ENCODE peak calls at places on chromosomes 1 and 21, in ten cellular contexts. I is OCI-LY7; Z is GM23248; F is psoas muscle; W is mammary epithelial cell; O is endothelial cell of umbilical vein; U is cardiac muscle cell; C is lower lobe of right lung; S is brain microvascular endothelial cell; M is CD4-positive, alpha-beta T cell. G is an unnamed sample.

GRCh38 chr1:203172184-203173115 is 3.2 kb downstream of the MYBPH start:
- DNase-seq in O (peak), C (peak), U (peak), M (peak), I (peak), F (peak), W (peak), S (peak), Z (peak), G (no peak)

GRCh38 chr1:16721871-16722641 is 18.3 kb upstream of the RNU1-4 start:
- DNase-seq in I (no peak), W (no peak), S (no peak), Z (no peak), C (no peak), M (no peak), F (peak), O (peak), U (no peak), G (no peak)

GRCh38 chr1:39544327-39544726 is 32.3 kb downstream of the PABPC4 start:
- DNase-seq in F (no peak), S (no peak), U (no peak), I (no peak), W (no peak), C (no peak), Z (no peak), M (no peak), O (no peak), G (peak)

GRCh38 chr1:27111771-27112573 is 43.0 kb downstream of the SLC9A1 start:
- DNase-seq in U (peak), M (peak), I (peak), O (peak), S (peak), W (peak), F (peak), Z (peak), C (peak), G (peak)

GRCh38 chr1:200224315-200224714 is 185.5 kb downstream of the ZNF281 start:
- DNase-seq in I (no peak), O (no peak), U (no peak), C (no peak), M (no peak), Z (peak), S (no peak), W (peak), F (no peak), G (peak)

GRCh38 chr1:21149430-21149861 is 27.3 kb downstream of the EIF4G3 start:
- DNase-seq in I (no peak), Z (peak), S (peak), W (peak), C (no peak), O (peak), F (no peak), M (no peak), U (peak), G (peak)

GRCh38 chr21:31173881-31174555 is 135.7 kb upstream of the KRTAP19-8 start:
- DNase-seq in I (no peak), C (peak), W (no peak), S (no peak), Z (no peak), F (no peak), U (peak), M (no peak), O (peak), G (no peak)

GRCh38 chr1:94721240-94721639 is 98.9 kb upstream of the SLC44A3 start:
- DNase-seq in F (no peak), U (no peak), C (no peak), Z (no peak), S (no peak), M (no peak), O (no peak), W (no peak), I (no peak), G (no peak)

GRCh38 chr1:10057744-10058294 is 25.1 kb downstream of the UBE4B start:
- DNase-seq in M (no peak), I (no peak), S (no peak), F (no peak), W (no peak), U (no peak), O (no peak), C (no peak), Z (no peak), G (no peak)

GRCh38 chr1:81345110-81345509 is 455.6 kb upstream of the ADGRL2 start:
- DNase-seq in W (no peak), I (no peak), U (no peak), O (no peak), S (no peak), Z (no peak), F (no peak), M (no peak), C (no peak), G (no peak)

GRCh38 chr1:2279210-2279639 is 51.1 kb downstream of the SKI start:
- DNase-seq in U (peak), M (no peak), I (no peak), O (peak), C (peak), W (no peak), S (peak), Z (peak), F (peak), G (no peak)

GRCh38 chr1:229855999-229856650 is 210.9 kb upstream of the GALNT2 start:
- DNase-seq in W (no peak), O (no peak), F (no peak), M (no peak), S (no peak), I (peak), C (no peak), Z (peak), U (no peak), G (no peak)

GRCh38 chr1:10687142-10687715 is 109.2 kb downstream of the CASZ1 start:
- DNase-seq in O (no peak), U (no peak), I (no peak), W (no peak), M (no peak), C (no peak), S (no peak), F (no peak), Z (no peak), G (no peak)

GRCh38 chr1:40944326-40944725 is 35.2 kb upstream of the CTPS1 start:
- DNase-seq in F (no peak), S (peak), W (peak), I (no peak), U (peak), C (no peak), O (peak), Z (peak), M (no peak), G (peak)

GRCh38 chr1:114336360-114336759 is 174.6 kb downstream of the TRIM33 start:
- DNase-seq in I (no peak), M (no peak), F (no peak), U (no peak), Z (no peak), W (peak), S (no peak), C (no peak), O (no peak), G (peak)

GRCh38 chr21:45256912-45257672 is 30.6 kb downstream of the POFUT2 start:
- DNase-seq in C (no peak), I (no peak), M (no peak), U (peak), F (no peak), W (no peak), O (peak), Z (no peak), S (no peak), G (no peak)

GRCh38 chr1:171468120-171468790 is 17.1 kb upstream of the PRRC2C start:
- DNase-seq in S (peak), Z (peak), O (peak), I (no peak), W (peak), M (no peak), C (no peak), U (peak), F (no peak), G (peak)

GRCh38 chr1:93613895-93614294 is 67.7 kb downstream of the BCAR3 start:
- DNase-seq in S (peak), U (peak), C (no peak), W (no peak), M (no peak), F (no peak), I (no peak), Z (peak), O (no peak), G (no peak)

GRCh38 chr1:53982034-53982761 is 35.8 kb downstream of the LDLRAD1 start:
- DNase-seq in I (no peak), O (peak), Z (peak), W (peak), F (peak), M (no peak), S (peak), C (peak), U (peak), G (no peak)

GRCh38 chr1:111747282-111747734 is 8.1 kb upstream of the INKA2 start:
- DNase-seq in U (peak), S (peak), M (peak), C (no peak), W (peak), O (peak), I (peak), F (peak), Z (peak), G (no peak)

GRCh38 chr1:27038020-27038419 is 25.4 kb upstream of the TENT5B start:
- DNase-seq in U (no peak), W (no peak), Z (no peak), C (no peak), S (no peak), O (no peak), F (no peak), M (no peak), I (no peak), G (no peak)

GRCh38 chr1:66295821-66296220 is 238.1 kb upstream of the SGIP1 start:
- DNase-seq in M (no peak), W (no peak), I (no peak), Z (no peak), U (no peak), C (no peak), S (no peak), F (no peak), O (no peak), G (no peak)

DNA sequence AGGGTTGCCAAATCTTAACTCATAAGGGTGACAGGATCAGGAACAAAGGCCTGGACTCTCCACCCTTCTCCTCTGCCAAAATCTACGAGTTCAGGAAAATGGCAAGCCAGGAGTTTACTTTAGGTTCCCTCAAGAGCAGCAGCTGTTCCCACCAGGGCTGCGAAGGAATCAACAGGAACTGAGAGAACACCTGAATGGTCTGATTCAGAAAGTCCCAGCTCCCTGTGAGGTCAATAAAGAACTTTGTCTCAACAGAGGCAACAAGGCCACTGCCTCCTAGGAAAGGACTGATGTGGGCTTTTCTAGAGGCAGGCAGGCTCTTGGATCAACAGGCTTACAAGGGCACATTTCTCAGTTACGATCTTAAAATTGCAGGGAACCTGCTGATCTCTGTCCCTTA is 83.3 kb downstream of the CAPZB start:
- DNase-seq in M (no peak), U (no peak), W (no peak), F (no peak), C (no peak), S (no peak), O (peak), I (no peak), Z (no peak), G (no peak)
- H3K27ac ChIP-seq in M (no peak), U (no peak), W (no peak), F (peak), C (peak), S (no peak), O (no peak), I (no peak), Z (no peak), G (no peak)

GRCh38 chr21:36745459-36745858 is 46.5 kb downstream of the SIM2 start:
- DNase-seq in F (no peak), O (no peak), W (no peak), Z (no peak), S (no peak), I (no peak), U (no peak), M (no peak), C (no peak), G (no peak)

GRCh38 chr21:36747114-36747814 is 48.3 kb downstream of the SIM2 start:
- DNase-seq in W (no peak), F (no peak), O (no peak), U (no peak), Z (peak), C (no peak), S (no peak), I (no peak), M (no peak), G (no peak)

GRCh38 chr21:36749935-36750578 is 51.1 kb downstream of the SIM2 start:
- DNase-seq in C (no peak), Z (peak), W (no peak), S (peak), M (no peak), F (no peak), U (peak), O (no peak), I (no peak), G (no peak)

GRCh38 chr21:36750579-36750959 is 51.7 kb downstream of the SIM2 start:
- DNase-seq in U (no peak), M (no peak), F (no peak), S (no peak), C (no peak), Z (no peak), I (no peak), W (no peak), O (no peak), G (no peak)

GRCh38 chr21:36747815-36748381 is 49.0 kb downstream of the SIM2 start:
- DNase-seq in F (peak), U (peak), Z (peak), M (no peak), W (no peak), S (peak), O (peak), I (no peak), C (no peak), G (no peak)
- H3K27ac ChIP-seq in F (no peak), U (no peak), Z (no peak), M (no peak), W (no peak), S (no peak), O (no peak), I (no peak), C (no peak), G (no peak)

GRCh38 chr1:169882039-169882511 is 11.6 kb downstream of the SCYL3 start:
- DNase-seq in S (no peak), F (no peak), U (no peak), M (no peak), I (no peak), Z (no peak), W (no peak), C (no peak), O (no peak), G (no peak)
- H3K27ac ChIP-seq in S (no peak), F (no peak), U (no peak), M (no peak), I (no peak), Z (no peak), W (no peak), C (no peak), O (no peak), G (no peak)

GRCh38 chr1:56376188-56376984 is 203.0 kb downstream of the PLPP3 start:
- DNase-seq in F (peak), U (peak), S (no peak), M (no peak), O (peak), I (no peak), C (no peak), W (peak), Z (peak), G (no peak)

GRCh38 chr1:56377407-56377806 is 202.0 kb downstream of the PLPP3 start:
- DNase-seq in M (no peak), S (no peak), W (no peak), O (no peak), U (no peak), C (no peak), Z (no peak), I (no peak), F (no peak), G (no peak)

GRCh38 chr1:56378376-56379070 is 200.8 kb downstream of the PLPP3 start:
- DNase-seq in S (no peak), M (no peak), I (no peak), W (no peak), C (no peak), U (no peak), O (no peak), Z (no peak), F (no peak), G (no peak)

GRCh38 chr1:56374026-56374974 is 205.1 kb downstream of the PLPP3 start:
- DNase-seq in I (no peak), O (no peak), U (no peak), M (no peak), W (no peak), Z (peak), S (no peak), C (no peak), F (peak), G (no peak)

DNA sequence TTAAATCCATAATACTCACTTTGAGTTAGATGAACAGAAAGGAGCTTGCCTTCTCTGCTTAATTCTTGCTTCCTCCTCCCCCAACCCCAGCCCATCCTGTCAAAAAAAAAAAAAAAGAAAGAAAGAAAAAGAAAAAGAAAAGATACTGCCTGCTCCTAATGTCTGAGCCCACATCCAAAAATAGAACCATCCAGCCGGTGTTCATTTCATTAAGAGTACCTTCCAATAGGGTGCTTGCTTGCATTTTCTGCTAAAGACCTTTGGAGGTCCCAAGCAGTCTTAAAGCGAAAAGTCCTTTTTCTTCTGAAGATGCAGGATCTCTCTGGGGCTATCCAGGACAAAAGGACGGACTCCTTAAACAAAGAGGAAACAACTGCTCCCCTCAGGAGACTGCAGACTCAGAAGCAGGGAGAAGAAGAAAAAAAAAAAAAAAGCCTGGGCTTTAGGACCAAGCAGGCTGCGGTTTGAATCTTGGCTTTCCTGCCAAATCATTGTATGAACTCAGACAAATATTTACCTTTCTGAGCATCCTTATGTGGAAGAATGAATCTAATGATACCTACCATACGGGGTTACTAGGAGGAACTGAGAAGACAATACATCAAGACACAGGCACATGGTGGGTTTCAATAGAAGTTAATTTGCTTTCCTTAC is 204.1 kb downstream of the PLPP3 start:
- DNase-seq in U (no peak), W (no peak), M (no peak), F (no peak), O (no peak), I (no peak), Z (peak), S (no peak), C (no peak), G (no peak)
- H3K27ac ChIP-seq in U (no peak), W (no peak), M (no peak), F (peak), O (no peak), I (no peak), Z (no peak), S (no peak), C (no peak), G (no peak)

DNA sequence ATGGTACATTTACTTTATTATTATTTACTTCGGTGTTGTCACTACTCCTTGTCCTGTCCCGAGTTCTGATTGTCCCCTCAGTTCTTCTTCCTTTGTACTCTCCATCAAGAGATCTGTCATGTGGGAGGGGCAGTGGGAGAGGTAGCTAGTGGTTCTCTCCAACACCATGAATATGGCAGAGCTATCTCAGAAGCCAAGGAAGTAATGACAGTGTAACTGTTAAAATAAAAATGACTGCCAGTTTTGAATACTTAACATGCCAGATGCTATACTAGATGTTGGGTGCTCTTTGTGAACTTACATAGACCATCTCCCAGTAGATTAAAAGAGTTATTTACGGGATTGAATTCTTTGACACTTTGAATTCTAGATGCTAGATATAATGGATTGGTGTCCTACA is 28.6 kb downstream of the IVNS1ABP start:
- DNase-seq in W (no peak), C (no peak), O (no peak), Z (no peak), F (no peak), I (no peak), S (no peak), M (no peak), U (no peak), G (no peak)
- H3K27ac ChIP-seq in W (no peak), C (no peak), O (no peak), Z (no peak), F (no peak), I (no peak), S (no peak), M (no peak), U (no peak), G (no peak)

GRCh38 chr1:47696404-47696910 is 258.6 kb downstream of the FOXD2 start:
- DNase-seq in Z (no peak), M (no peak), O (peak), S (no peak), U (no peak), F (no peak), W (no peak), I (no peak), C (no peak), G (no peak)
- H3K27ac ChIP-seq in Z (no peak), M (no peak), O (no peak), S (no peak), U (peak), F (no peak), W (no peak), I (no peak), C (no peak), G (no peak)

DNA sequence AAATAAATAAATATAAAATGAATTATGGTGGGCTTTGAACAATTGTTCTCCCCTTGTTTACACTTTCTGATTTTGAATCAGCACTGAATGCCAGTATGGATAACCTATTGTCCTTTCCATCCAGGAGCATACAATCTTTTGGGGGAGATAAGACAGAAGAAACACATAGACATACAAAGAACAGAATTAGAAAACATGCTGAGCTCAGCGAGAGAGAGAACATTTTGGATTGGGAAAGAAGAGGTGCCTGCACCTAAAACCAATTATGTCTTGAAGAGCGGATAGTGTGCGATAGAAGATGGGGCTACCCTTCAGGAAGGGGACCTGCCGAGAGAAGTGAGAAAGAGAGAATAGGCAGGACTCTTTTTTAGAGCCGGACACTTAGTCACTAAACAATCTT is 6.6 kb downstream of the PGM1 start:
- DNase-seq in Z (no peak), F (no peak), W (no peak), U (no peak), M (no peak), C (no peak), I (no peak), S (no peak), O (no peak), G (no peak)
- H3K27ac ChIP-seq in Z (no peak), F (peak), W (no peak), U (no peak), M (no peak), C (no peak), I (no peak), S (no peak), O (no peak), G (no peak)

GRCh38 chr21:34807146-34807880 is 138.5 kb downstream of the CLIC6 start:
- DNase-seq in I (no peak), W (peak), Z (peak), M (peak), U (peak), S (peak), O (peak), F (no peak), C (no peak), G (peak)
- H3K27ac ChIP-seq in I (no peak), W (peak), Z (peak), M (peak), U (no peak), S (peak), O (peak), F (peak), C (peak), G (peak)

DNA sequence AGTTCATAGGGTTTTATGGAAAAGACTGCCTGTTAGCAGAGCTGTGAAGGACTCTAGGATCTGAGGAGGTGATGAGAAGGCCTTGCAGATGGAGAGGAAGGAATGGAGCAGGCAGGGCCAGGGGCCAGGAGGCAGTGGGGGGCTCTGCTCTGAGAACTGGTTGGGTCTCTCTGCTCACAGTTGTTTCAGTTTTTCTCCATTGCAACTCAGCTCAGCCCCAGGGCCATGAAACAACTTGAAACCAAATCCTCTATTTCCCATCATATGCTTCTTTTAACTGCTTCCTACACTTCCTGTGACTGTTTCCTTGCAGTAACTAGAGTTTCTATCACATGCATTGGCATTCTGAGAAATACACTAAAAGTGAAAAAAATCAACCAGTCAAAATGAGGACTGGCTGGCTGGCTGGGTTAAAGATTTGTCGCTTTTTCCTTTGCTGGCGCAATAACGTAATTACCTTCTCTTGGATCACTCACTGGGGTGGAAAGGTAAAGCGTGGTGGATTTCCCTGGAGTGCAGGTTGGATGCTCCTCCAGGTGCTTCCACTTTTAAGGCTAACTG is 172.0 kb downstream of the CDC7 start:
- DNase-seq in F (no peak), Z (no peak), O (peak), M (no peak), W (no peak), S (no peak), I (no peak), C (no peak), U (no peak), G (no peak)
- H3K27ac ChIP-seq in F (no peak), Z (no peak), O (no peak), M (no peak), W (no peak), S (no peak), I (no peak), C (no peak), U (no peak), G (no peak)

GRCh38 chr1:179860667-179861066 is 16.9 kb downstream of the TOR1AIP2 start:
- DNase-seq in U (no peak), I (no peak), O (no peak), S (no peak), F (no peak), M (no peak), W (no peak), C (no peak), Z (no peak), G (no peak)
- H3K27ac ChIP-seq in U (no peak), I (no peak), O (no peak), S (no peak), F (no peak), M (no peak), W (no peak), C (no peak), Z (no peak), G (no peak)

G was measured in epithelial cell of prostate.